ENCODE peak calls at places on chromosomes 12 and 14, in seven cellular contexts. L, E, C, Q, G, M and V are unnamed samples.

GRCh38 chr12:50220357-50221061 is 53.3 kb upstream of the CERS5 start:
- DNase-seq in E (peak; percentile 50), G (no peak), Q (no peak), C (peak; percentile 38), M (no peak), L (no peak), V (no peak)

GRCh38 chr12:84741727-84742126 is 170.9 kb downstream of the SLC6A15 start:
- DNase-seq in L (no peak), Q (no peak), C (no peak), G (no peak), E (no peak), M (no peak), V (no peak)

GRCh38 chr14:23147676-23148075 is 28.6 kb upstream of the CEBPE start:
- DNase-seq in Q (no peak), M (no peak), G (peak; percentile 88), C (no peak), E (no peak), L (no peak), V (peak; percentile 6)

GRCh38 chr14:20772650-20773049 is 4.4 kb downstream of the EDDM3B start:
- DNase-seq in Q (no peak), M (no peak), L (no peak), G (no peak), C (no peak), E (no peak), V (no peak)

GRCh38 chr14:101620821-101621785 is 59.8 kb downstream of the DIO3 start:
- DNase-seq in M (no peak), G (no peak), Q (no peak), C (no peak), E (no peak), L (no peak), V (no peak)

GRCh38 chr14:74961238-74961911 is 6.0 kb upstream of the PGF start:
- DNase-seq in Q (no peak), M (no peak), C (no peak), E (no peak), L (no peak), G (no peak), V (no peak)

GRCh38 chr14:94138256-94138655 is 8.9 kb upstream of the IFI27L2 start:
- DNase-seq in L (no peak), Q (no peak), C (no peak), M (no peak), E (no peak), G (no peak), V (no peak)

GRCh38 chr14:74035556-74035955 is 16.4 kb downstream of the BBOF1 start:
- DNase-seq in G (no peak), L (no peak), C (no peak), Q (no peak), E (peak; percentile 32), M (no peak), V (no peak)

GRCh38 chr12:20646239-20646827 is 48.8 kb upstream of the SLCO1C1 start:
- DNase-seq in L (no peak), C (no peak), M (no peak), E (peak; percentile 43), G (no peak), Q (no peak), V (no peak)

GRCh38 chr12:12774791-12775190 is 10.7 kb upstream of the APOLD1 start:
- DNase-seq in C (no peak), M (no peak), L (no peak), G (no peak), E (no peak), Q (no peak), V (no peak)

GRCh38 chr12:10362828-10363664 is 26.8 kb downstream of the KLRK1 start:
- DNase-seq in M (no peak), E (no peak), L (peak; percentile 51), G (no peak), C (no peak), Q (no peak), V (no peak)

GRCh38 chr12:117733292-117733805 is 235.4 kb downstream of the KSR2 start:
- DNase-seq in E (no peak), G (no peak), C (no peak), Q (no peak), L (no peak), M (no peak), V (no peak)
- H3K36me3 ChIP-seq in E (no peaks in the 10 kb centered on the region), G (no peaks in the 10 kb centered on the region), C (no peaks in the 10 kb centered on the region), Q (no peaks in the 10 kb centered on the region), L (no peaks in the 10 kb centered on the region), M (no peaks in the 10 kb centered on the region), V (no peaks in the 10 kb centered on the region)

DNA sequence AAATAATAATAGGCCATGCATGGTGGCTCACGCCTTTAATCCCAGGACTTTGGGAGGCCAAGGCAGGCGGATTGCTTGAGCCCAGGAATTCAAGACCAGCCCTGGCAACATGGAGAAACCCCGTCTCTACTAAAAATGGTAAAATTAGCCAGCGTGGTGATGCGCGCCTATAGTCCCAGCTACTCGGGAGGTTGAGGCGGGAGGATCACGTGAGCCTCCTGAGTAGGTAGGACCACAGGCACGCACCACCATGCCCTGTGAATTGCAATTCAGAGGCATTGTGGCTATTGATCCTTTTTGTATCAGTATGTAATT is 2.3 kb downstream of the ARHGDIB start:
- DNase-seq in Q (no peak), L (no peak), M (no peak), C (no peak), G (no peak), E (no peak), V (no peak)
- H3K4me3 ChIP-seq in Q (no peak overlapping the region), L (no peak overlapping the region), M (peak overlapping the region; percentile 48), C (peak overlapping the region; percentile 84), G (peak overlapping the region; percentile 36), E (no peak overlapping the region), V (no peak overlapping the region)

DNA sequence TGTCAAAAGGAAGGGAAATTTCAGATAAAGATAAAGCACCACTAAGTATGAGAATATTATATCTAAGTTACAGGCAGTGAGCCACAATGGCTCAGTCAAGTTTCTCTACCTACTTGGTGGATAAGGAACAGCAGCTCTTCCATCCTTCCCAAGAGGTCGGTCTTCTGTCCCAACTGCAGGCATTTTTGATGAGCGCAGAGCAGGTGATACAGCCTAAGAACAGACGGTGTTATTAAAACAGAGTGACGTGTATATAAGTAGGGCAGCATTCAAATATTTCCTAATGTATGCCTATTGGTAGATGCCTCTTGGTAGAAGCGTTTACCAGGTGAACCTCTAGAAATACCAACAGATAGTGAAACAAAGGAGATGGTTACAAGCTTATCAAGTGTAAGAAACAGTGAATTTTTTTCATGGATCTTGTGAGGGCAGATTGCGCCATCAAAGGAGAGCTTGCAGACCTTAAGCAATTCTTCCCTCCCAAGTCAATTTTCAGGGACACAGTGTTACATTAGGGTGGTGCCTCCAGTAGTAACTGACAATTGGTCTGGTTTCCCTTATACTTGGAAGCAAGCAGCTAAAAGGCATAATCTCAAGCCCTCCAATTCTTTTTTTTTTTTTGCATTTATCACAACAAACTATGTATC is 274.5 kb downstream of the MED13L start:
- DNase-seq in L (no peak), M (peak; percentile 46), Q (no peak), G (no peak), C (no peak), E (no peak), V (no peak)
- H3K36me3 ChIP-seq in L (peaks cover 75% of the 10 kb centered on the region), M (peaks cover 48% of the 10 kb centered on the region), Q (peaks cover 71% of the 10 kb centered on the region), G (no peaks in the 10 kb centered on the region), C (peaks cover 25% of the 10 kb centered on the region), E (peaks cover 18% of the 10 kb centered on the region), V (no peaks in the 10 kb centered on the region)

GRCh38 chr14:89040080-89040437 is 215.6 kb downstream of the TTC8 start:
- DNase-seq in M (no peak), G (no peak), E (no peak), C (no peak), Q (no peak), L (no peak), V (no peak)

GRCh38 chr14:89042021-89042420 is 217.6 kb downstream of the TTC8 start:
- DNase-seq in E (no peak), M (no peak), L (no peak), Q (no peak), C (no peak), G (no peak), V (no peak)

GRCh38 chr14:89037065-89037464 is 212.6 kb downstream of the TTC8 start:
- DNase-seq in Q (no peak), L (no peak), C (no peak), M (no peak), G (no peak), E (no peak), V (no peak)

GRCh38 chr14:89040438-89041244 is 216.2 kb downstream of the TTC8 start:
- DNase-seq in E (peak; percentile 83), M (peak; percentile 90), G (peak; percentile 95), C (peak; percentile 74), Q (peak; percentile 93), L (peak; percentile 98), V (peak; percentile 84)

DNA sequence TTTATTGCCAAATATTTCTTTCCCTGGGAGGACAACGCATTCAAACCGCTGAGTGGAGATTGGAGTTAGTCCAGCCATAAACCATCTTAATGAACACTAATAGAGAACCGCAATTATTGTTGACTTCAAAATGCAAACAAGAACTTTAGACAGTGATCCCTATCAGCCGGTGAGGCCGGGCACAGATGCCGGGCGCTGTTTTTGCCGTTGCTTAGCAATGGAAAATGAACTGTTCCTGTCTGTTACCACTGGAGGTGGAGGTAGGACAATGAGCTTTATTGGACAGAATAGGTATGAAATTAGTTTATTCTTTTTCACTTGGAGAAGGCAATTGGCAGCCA is 216.8 kb downstream of the TTC8 start:
- DNase-seq in C (no peak), E (no peak), M (peak; percentile 24), Q (no peak), L (no peak), G (peak; percentile 43), V (no peak)
- H3K4me3 ChIP-seq in C (no peak overlapping the region), E (no peak overlapping the region), M (peak overlapping the region; percentile 54), Q (no peak overlapping the region), L (no peak overlapping the region), G (peak overlapping the region; percentile 49), V (no peak overlapping the region)

GRCh38 chr12:56165369-56165768 is 7.2 kb downstream of the MYL6 start:
- DNase-seq in L (peak; percentile 73), C (no peak), G (no peak), E (no peak), M (no peak), Q (no peak), V (no peak)
- H3K36me3 ChIP-seq in L (peaks cover 86% of the 10 kb centered on the region), C (peaks cover 31% of the 10 kb centered on the region), G (no peaks in the 10 kb centered on the region), E (peaks cover 74% of the 10 kb centered on the region), M (peaks cover 99% of the 10 kb centered on the region), Q (peaks cover 98% of the 10 kb centered on the region), V (peaks cover 55% of the 10 kb centered on the region)

GRCh38 chr12:55707841-55708694 is at the start of gene ITGA7:
- DNase-seq in C (peak; percentile 33), G (peak; percentile 70), E (no peak), Q (peak; percentile 92), M (peak; percentile 59), L (peak; percentile 100), V (peak; percentile 100)

GRCh38 chr12:55704824-55705780 is 2.6 kb downstream of the ITGA7 start:
- DNase-seq in E (no peak), G (no peak), C (no peak), Q (peak; percentile 60), M (no peak), L (no peak), V (no peak)

GRCh38 chr12:55703976-55704761 is 3.5 kb downstream of the ITGA7 start:
- DNase-seq in G (no peak), C (no peak), E (no peak), L (no peak), Q (no peak), M (peak; percentile 66), V (no peak)

GRCh38 chr12:55706840-55707671 is 648 bp downstream of the ITGA7 start:
- DNase-seq in M (no peak), G (no peak), C (no peak), L (peak; percentile 87), E (no peak), Q (peak; percentile 72), V (no peak)

GRCh38 chr12:55705802-55706402 is 1.8 kb downstream of the ITGA7 start:
- DNase-seq in G (no peak), C (no peak), M (no peak), L (peak; percentile 91), E (no peak), Q (peak; percentile 60), V (peak; percentile 92)
- H3K4me3 ChIP-seq in G (no peak overlapping the region), C (no peak overlapping the region), M (peak overlapping the region; percentile 96), L (peak overlapping the region; percentile 85), E (no peak overlapping the region), Q (peak overlapping the region; percentile 48), V (no peak overlapping the region)